ENCODE peak calls at places on chromosomes 2 and 18, in four cellular contexts. I is lower leg skin, Q is NCI-H1694 treated with DMSO at 0.1 percent for 48 hours, C is NCI-H2081. X is an unnamed sample.

GRCh38 chr2:12183032-12183431 is 436.6 kb downstream of the LPIN1 start:
- DNase-seq in C (no peak), I (no peak), Q (no peak), X (no peak)

GRCh38 chr2:224155896-224156295 is 116.8 kb upstream of the SERPINE2 start:
- DNase-seq in Q (no peak), C (no peak), I (no peak), X (no peak)

GRCh38 chr18:33711514-33711913 is 133.5 kb downstream of the ASXL3 start:
- DNase-seq in I (no peak), C (peak), Q (peak), X (peak)

GRCh38 chr2:43340066-43340465 is 113.7 kb upstream of the ZFP36L2 start:
- DNase-seq in Q (no peak), C (no peak), I (no peak), X (no peak)

GRCh38 chr2:30932850-30933249 is 125.6 kb upstream of the CAPN13 start:
- DNase-seq in Q (no peak), C (no peak), I (no peak), X (no peak)

GRCh38 chr18:46632401-46633089 is 24.5 kb downstream of the LOXHD1 start:
- DNase-seq in Q (peak), I (no peak), C (no peak), X (peak)

GRCh38 chr2:7510353-7510752 is 593.1 kb downstream of the RNF144A start:
- DNase-seq in I (no peak), C (peak), Q (no peak), X (no peak)

GRCh38 chr2:69979902-69980301 is 18.5 kb upstream of the ASPRV1 start:
- DNase-seq in Q (no peak), I (no peak), C (no peak), X (no peak)

GRCh38 chr2:40325111-40325510 is 126.8 kb downstream of the SLC8A1 start:
- DNase-seq in I (no peak), Q (no peak), C (no peak), X (no peak)

GRCh38 chr2:204115288-204115687 is 178.7 kb downstream of the ICOS start:
- DNase-seq in I (no peak), Q (no peak), C (no peak), X (no peak)

GRCh38 chr18:57523171-57523956 is 63.1 kb downstream of the FECH start:
- DNase-seq in I (no peak), Q (no peak), C (no peak), X (no peak)

GRCh38 chr2:109448946-109449788 is 164.6 kb downstream of the SEPTIN10 start:
- DNase-seq in C (no peak), I (no peak), Q (peak), X (peak)

GRCh38 chr2:218344090-218344754 is 12.4 kb upstream of the CATIP start:
- DNase-seq in I (no peak), C (no peak), Q (no peak), X (no peak)

GRCh38 chr2:207395535-207396251 is 134.1 kb upstream of the CREB1 start:
- DNase-seq in C (no peak), I (no peak), Q (no peak), X (no peak)

GRCh38 chr2:62200291-62200841 is 4.5 kb downstream of the B3GNT2 start:
- DNase-seq in Q (no peak), C (no peak), I (no peak), X (no peak)

GRCh38 chr2:187261705-187262104 is 186.3 kb downstream of the CALCRL start:
- DNase-seq in C (no peak), I (no peak), Q (no peak), X (no peak)

GRCh38 chr2:86621290-86621943 is 2.2 kb downstream of the RNF103 start:
- DNase-seq in C (no peak), Q (no peak), I (no peak), X (no peak)

GRCh38 chr2:217899231-217900009 is 103.4 kb downstream of the TNS1 start:
- DNase-seq in C (no peak), Q (no peak), I (peak), X (no peak)

GRCh38 chr18:24078391-24078790 is 60.5 kb upstream of the CABYR start:
- DNase-seq in Q (no peak), I (no peak), C (peak), X (no peak)

GRCh38 chr18:53411511-53411910 is 813.0 kb downstream of the MBD2 start:
- DNase-seq in C (no peak), Q (no peak), I (no peak), X (no peak)

GRCh38 chr2:44201648-44202047 is 33.0 kb downstream of the PPM1B start:
- DNase-seq in C (no peak), Q (no peak), I (peak), X (no peak)

GRCh38 chr2:163909411-163910080 is 173.7 kb upstream of the FIGN start:
- DNase-seq in Q (no peak), I (no peak), C (no peak), X (no peak)

GRCh38 chr2:43082111-43082877 is 144.1 kb downstream of the ZFP36L2 start:
- DNase-seq in I (no peak), C (no peak), Q (no peak), X (peak)

GRCh38 chr2:125745514-125745913 is 910.4 kb upstream of the GYPC start:
- DNase-seq in C (peak), Q (peak), I (no peak), X (no peak)

GRCh38 chr2:215465246-215465645 is 29.4 kb upstream of the FN1 start:
- DNase-seq in Q (no peak), I (no peak), C (no peak), X (no peak)

GRCh38 chr2:217751192-217751591 is 251.6 kb downstream of the TNS1 start:
- DNase-seq in I (no peak), C (no peak), Q (no peak), X (no peak)

GRCh38 chr2:229342376-229342775 is 71.3 kb upstream of the PID1 start:
- DNase-seq in I (no peak), C (peak), Q (no peak), X (no peak)

GRCh38 chr2:65602851-65603250 is 170.5 kb upstream of the SPRED2 start:
- DNase-seq in C (no peak), Q (no peak), I (no peak), X (peak)

GRCh38 chr2:146481629-146482028 is 1363.2 kb upstream of the ACVR2A start:
- DNase-seq in Q (no peak), I (no peak), C (no peak), X (peak)

GRCh38 chr2:9800975-9801723 is 42.1 kb upstream of the TAF1B start:
- DNase-seq in I (peak), C (no peak), Q (no peak), X (no peak)

GRCh38 chr2:50347355-50348044 is 684.4 kb downstream of the NRXN1 start:
- DNase-seq in I (no peak), C (peak), Q (no peak), X (no peak)

GRCh38 chr18:24176727-24177416 is 38.0 kb downstream of the CABYR start:
- DNase-seq in I (peak), C (peak), Q (peak), X (peak)

GRCh38 chr2:206245178-206245778 is 29.2 kb upstream of the ZDBF2 start:
- DNase-seq in C (no peak), I (no peak), Q (no peak), X (no peak)

GRCh38 chr2:47039913-47040562 is 115.1 kb downstream of the STPG4 start:
- DNase-seq in Q (no peak), C (no peak), I (no peak), X (no peak)

GRCh38 chr2:173874899-173875247 is 90.3 kb downstream of the SP3 start:
- DNase-seq in Q (no peak), I (no peak), C (no peak), X (no peak)

X was measured in NCI-H446.